ENCODE peak calls at places on chromosomes 1 and 21, in five cellular contexts. One of them, this sample, is unnamed.

GRCh38 chr21:42386034-42386591 is 9.7 kb downstream of the TMPRSS3 start:
- DNase-seq in thoracic aorta: no peak
- DNase-seq in HL-60: no peak
- DNase-seq in ovary: no peak
- DNase-seq in cardiac muscle cell: no peak
- DNase-seq in this sample: no peak

GRCh38 chr1:116346943-116347673 is 25.9 kb upstream of the ATP1A1 start:
- DNase-seq in thoracic aorta: no peak
- DNase-seq in ovary: no peak
- DNase-seq in HL-60: no peak
- DNase-seq in cardiac muscle cell: no peak
- DNase-seq in this sample: no peak

GRCh38 chr1:247373721-247374141 is 42.1 kb upstream of the ZNF496 start:
- DNase-seq in thoracic aorta: no peak
- DNase-seq in cardiac muscle cell: peak
- DNase-seq in ovary: peak
- DNase-seq in HL-60: peak
- DNase-seq in this sample: peak

GRCh38 chr1:223033658-223034057 is 109.4 kb downstream of the TLR5 start:
- DNase-seq in thoracic aorta: no peak
- DNase-seq in ovary: no peak
- DNase-seq in HL-60: no peak
- DNase-seq in cardiac muscle cell: no peak
- DNase-seq in this sample: no peak

GRCh38 chr1:52641307-52641706 is 8.3 kb downstream of the SHISAL2A start:
- DNase-seq in ovary: no peak
- DNase-seq in thoracic aorta: no peak
- DNase-seq in HL-60: peak
- DNase-seq in cardiac muscle cell: no peak
- DNase-seq in this sample: no peak

GRCh38 chr1:178540646-178541045 is 27.7 kb downstream of the TEX35 start:
- DNase-seq in ovary: no peak
- DNase-seq in thoracic aorta: no peak
- DNase-seq in HL-60: no peak
- DNase-seq in cardiac muscle cell: no peak
- DNase-seq in this sample: no peak

GRCh38 chr1:234921266-234922062 is 207.2 kb downstream of the TOMM20 start:
- DNase-seq in HL-60: no peak
- DNase-seq in ovary: no peak
- DNase-seq in thoracic aorta: no peak
- DNase-seq in cardiac muscle cell: no peak
- DNase-seq in this sample: no peak

GRCh38 chr21:45128613-45129226 is 54.3 kb downstream of the ADARB1 start:
- DNase-seq in thoracic aorta: no peak
- DNase-seq in cardiac muscle cell: peak
- DNase-seq in ovary: no peak
- DNase-seq in HL-60: peak
- DNase-seq in this sample: peak

GRCh38 chr1:86942743-86943142 is 28.3 kb downstream of the HS2ST1 start:
- DNase-seq in cardiac muscle cell: no peak
- DNase-seq in thoracic aorta: no peak
- DNase-seq in ovary: no peak
- DNase-seq in HL-60: no peak
- DNase-seq in this sample: no peak

GRCh38 chr1:94634977-94635416 is 93.4 kb upstream of the F3 start:
- DNase-seq in thoracic aorta: no peak
- DNase-seq in HL-60: no peak
- DNase-seq in cardiac muscle cell: no peak
- DNase-seq in ovary: no peak
- DNase-seq in this sample: no peak
- TF ChIP-seq CTCF in thoracic aorta: no peak
- TF ChIP-seq CTCF in HL-60: no peak
- TF ChIP-seq CTCF in cardiac muscle cell: no peak
- TF ChIP-seq CTCF in ovary: no peak
- TF ChIP-seq CTCF in this sample: no peak

DNA sequence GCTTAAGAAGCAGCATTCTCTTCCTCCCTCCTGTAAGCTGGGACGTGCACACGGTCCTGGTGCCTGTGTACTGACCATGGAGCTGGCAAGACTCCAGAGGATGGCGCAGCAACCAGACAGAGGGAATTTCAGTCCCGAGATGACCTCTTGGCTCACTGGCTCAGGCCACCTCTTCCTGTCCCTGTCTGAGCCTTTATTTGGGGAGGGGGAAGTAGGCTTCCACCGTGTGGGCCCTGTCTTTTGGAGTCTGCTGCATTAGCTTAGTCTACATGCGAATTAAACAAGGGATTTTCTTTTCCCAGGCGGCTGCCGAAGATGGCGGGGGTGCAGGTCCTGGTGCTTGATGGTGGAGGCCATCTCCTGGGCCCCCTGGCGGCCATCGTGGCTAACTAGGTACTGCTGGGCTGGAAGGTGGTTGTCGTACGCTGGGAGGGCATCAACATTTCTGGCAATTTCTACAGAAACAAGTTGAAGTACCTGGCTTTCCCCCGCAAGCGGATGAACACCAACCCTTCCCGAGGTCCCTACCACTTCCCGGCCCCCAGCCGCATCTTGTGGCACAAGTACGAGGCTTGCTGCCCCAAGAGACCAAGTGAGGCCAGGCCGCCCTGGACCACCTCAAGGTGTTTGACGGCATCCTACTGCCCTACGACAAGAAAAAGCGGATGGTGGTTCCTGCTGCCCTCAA is 10.2 kb downstream of the IL24 start:
- DNase-seq in cardiac muscle cell: peak
- DNase-seq in HL-60: no peak
- DNase-seq in thoracic aorta: no peak
- DNase-seq in ovary: no peak
- DNase-seq in this sample: no peak
- TF ChIP-seq CTCF in cardiac muscle cell: peak
- TF ChIP-seq CTCF in HL-60: no peak
- TF ChIP-seq CTCF in thoracic aorta: no peak
- TF ChIP-seq CTCF in ovary: no peak
- TF ChIP-seq CTCF in this sample: peak

GRCh38 chr1:75053207-75053606 is 81.0 kb upstream of the LHX8 start:
- DNase-seq in thoracic aorta: no peak
- DNase-seq in cardiac muscle cell: peak
- DNase-seq in HL-60: no peak
- DNase-seq in ovary: no peak
- DNase-seq in this sample: no peak
- TF ChIP-seq CTCF in thoracic aorta: no peak
- TF ChIP-seq CTCF in cardiac muscle cell: no peak
- TF ChIP-seq CTCF in HL-60: no peak
- TF ChIP-seq CTCF in ovary: no peak
- TF ChIP-seq CTCF in this sample: peak

GRCh38 chr1:154614887-154615286 is 6.9 kb upstream of the ADAR start:
- DNase-seq in HL-60: no peak
- DNase-seq in ovary: no peak
- DNase-seq in cardiac muscle cell: no peak
- DNase-seq in thoracic aorta: no peak
- DNase-seq in this sample: no peak
- TF ChIP-seq CTCF in HL-60: no peak
- TF ChIP-seq CTCF in ovary: no peak
- TF ChIP-seq CTCF in cardiac muscle cell: peak
- TF ChIP-seq CTCF in thoracic aorta: no peak
- TF ChIP-seq CTCF in this sample: no peak

DNA sequence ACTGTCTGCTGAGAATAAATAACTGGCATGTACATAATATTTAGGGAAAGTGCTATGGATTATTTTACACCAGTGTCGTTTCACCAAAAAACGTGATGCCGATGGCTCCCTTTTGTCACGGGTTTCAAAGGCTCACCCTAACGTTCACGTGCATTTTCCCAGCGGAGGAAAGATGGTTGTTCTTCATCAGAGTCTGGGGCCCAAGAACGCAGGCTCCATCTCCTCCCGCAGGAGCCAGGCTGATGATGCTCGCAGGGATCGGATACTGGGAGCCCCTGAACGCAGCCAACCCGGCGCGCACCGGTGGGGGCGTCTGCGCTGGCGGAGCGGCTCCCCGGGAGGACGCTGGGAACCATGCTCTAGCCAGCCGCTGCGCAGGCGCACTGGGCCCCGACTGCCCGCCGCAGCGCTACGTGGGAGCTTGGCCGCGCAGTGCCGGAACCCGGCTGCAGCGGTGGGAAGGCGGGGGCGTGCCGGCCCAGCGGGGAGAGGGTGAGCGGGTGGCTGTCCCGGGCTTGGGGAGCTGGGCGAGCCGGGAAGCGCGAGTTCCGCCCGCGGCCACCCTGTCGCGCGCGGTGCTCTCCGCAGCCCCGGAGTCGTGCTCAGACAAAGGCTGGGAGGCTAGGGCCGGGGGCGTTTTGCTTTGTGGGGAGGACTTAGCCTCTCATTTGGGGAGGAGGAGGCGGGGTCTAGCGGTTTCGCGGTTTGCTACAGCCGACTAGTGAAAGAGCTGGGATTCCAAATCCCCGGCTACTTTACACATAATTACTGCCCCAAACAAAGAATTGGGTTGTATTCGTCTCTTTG is at the start of gene ZFP69B:
- DNase-seq in ovary: peak
- DNase-seq in HL-60: peak
- DNase-seq in thoracic aorta: peak
- DNase-seq in cardiac muscle cell: peak
- DNase-seq in this sample: peak
- TF ChIP-seq CTCF in ovary: no peak
- TF ChIP-seq CTCF in HL-60: no peak
- TF ChIP-seq CTCF in thoracic aorta: no peak
- TF ChIP-seq CTCF in cardiac muscle cell: peak
- TF ChIP-seq CTCF in this sample: peak

DNA sequence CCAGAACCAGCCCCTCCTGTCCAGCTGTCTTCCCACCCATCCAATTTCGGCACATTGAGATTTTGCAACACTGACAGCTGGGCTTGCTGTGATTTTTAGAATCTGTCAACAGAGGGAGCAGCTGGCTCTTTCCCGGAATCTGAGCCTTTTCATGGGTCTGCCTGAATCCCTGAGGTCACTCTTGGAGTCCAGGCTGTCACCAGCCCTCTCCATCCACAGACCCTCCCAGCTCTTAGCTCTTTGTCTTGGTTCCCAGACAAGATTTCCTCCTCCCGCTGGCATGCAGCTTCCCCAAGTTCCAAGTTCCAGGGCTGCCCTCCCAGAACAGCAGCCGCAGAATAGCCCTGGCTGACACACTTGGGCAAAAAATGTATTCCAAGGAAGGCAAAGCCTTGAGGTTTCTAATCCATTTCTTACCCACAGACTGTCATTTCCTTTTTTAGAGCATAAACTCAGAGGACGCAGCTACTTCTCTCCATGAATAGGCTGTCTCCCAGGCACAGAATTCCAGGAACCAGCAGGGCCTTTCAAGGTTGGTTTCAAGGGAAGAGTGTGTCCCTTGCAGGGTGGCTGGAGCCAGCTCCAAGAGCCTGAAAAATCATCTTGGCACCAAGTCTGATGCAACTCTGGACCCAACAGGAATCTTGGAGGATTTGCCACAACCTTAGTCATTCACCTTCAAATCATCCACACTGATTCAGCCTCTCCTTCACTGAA is 7.1 kb upstream of the TMEM61 start:
- DNase-seq in cardiac muscle cell: peak
- DNase-seq in thoracic aorta: no peak
- DNase-seq in HL-60: no peak
- DNase-seq in ovary: no peak
- DNase-seq in this sample: no peak
- TF ChIP-seq CTCF in cardiac muscle cell: peak
- TF ChIP-seq CTCF in thoracic aorta: peak
- TF ChIP-seq CTCF in HL-60: no peak
- TF ChIP-seq CTCF in ovary: no peak
- TF ChIP-seq CTCF in this sample: peak

This sample was measured in progenitor cell of endocrine pancreas.